ENCODE peak calls at places on chromosomes 6 and 20, in eight cellular contexts. D is EL; H is CD4-positive, alpha-beta T cell; P is GM12865; R is GM03348; M is NCI-H82; S is Ammon's horn; X is NK-92 treated with Interleukin-12 subunit alpha and Interleukin-12 subunit beta, amount 100 ng/mL, for 24 hours. U is an unnamed sample.
A peak's percentile ranks its signal among the peaks of the same experiment; 100 is the strongest.

GRCh38 chr20:53809242-53809641 is 215.6 kb upstream of the ZNF217 start:
- DNase-seq in H (no peak), D (no peak), M (peak; percentile 77), S (no peak), R (no peak), X (no peak), P (no peak), U (no peak)

GRCh38 chr20:532530-532929 is 11.1 kb downstream of the CSNK2A1 start:
- DNase-seq in X (no peak), M (no peak), H (no peak), D (no peak), S (no peak), R (no peak), P (no peak), U (no peak)

GRCh38 chr6:116450769-116451740 is 10.1 kb upstream of the CALHM6 start:
- DNase-seq in S (peak; percentile 45), H (no peak), X (no peak), R (no peak), D (no peak), P (peak; percentile 66), M (no peak), U (no peak)

GRCh38 chr20:237479-237878 is 10.4 kb downstream of the DEFB129 start:
- DNase-seq in R (no peak), H (no peak), X (no peak), D (no peak), P (no peak), S (peak; percentile 74), M (no peak), U (no peak)

GRCh38 chr6:121442591-121442990 is 7.1 kb downstream of the GJA1 start:
- DNase-seq in S (no peak), H (no peak), R (no peak), D (peak; percentile 39), P (no peak), M (no peak), X (no peak), U (no peak)

GRCh38 chr20:38134427-38135281 is 30.4 kb downstream of the TGM2 start:
- DNase-seq in S (no peak), H (no peak), M (no peak), P (no peak), D (peak; percentile 87), X (no peak), R (peak; percentile 49), U (no peak)

GRCh38 chr6:6781172-6781876 is 192.8 kb downstream of the LY86 start:
- DNase-seq in D (peak; percentile 60), P (no peak), S (no peak), M (peak; percentile 13), H (no peak), R (peak; percentile 55), X (no peak), U (no peak)

GRCh38 chr6:14984454-14984853 is 261.4 kb upstream of the JARID2 start:
- DNase-seq in D (peak; percentile 13), X (no peak), R (peak; percentile 35), M (peak; percentile 85), S (peak; percentile 8), P (no peak), H (no peak), U (no peak)

GRCh38 chr6:169145991-169146501 is 107.6 kb downstream of the THBS2 start:
- DNase-seq in H (no peak), S (peak; percentile 69), M (no peak), X (no peak), P (no peak), R (no peak), D (no peak), U (no peak)

GRCh38 chr6:11428351-11428750 is 109.2 kb upstream of the TMEM170B start:
- DNase-seq in X (no peak), R (no peak), D (no peak), M (no peak), S (no peak), P (peak; percentile 53), H (no peak), U (no peak)

GRCh38 chr20:51463998-51464397 is 78.5 kb downstream of the NFATC2 start:
- DNase-seq in D (no peak), P (no peak), X (no peak), R (no peak), M (no peak), H (no peak), S (no peak), U (no peak)

GRCh38 chr6:33905081-33905609 is 101.3 kb upstream of the MLN start:
- DNase-seq in H (peak; percentile 47), R (no peak), M (no peak), X (peak; percentile 75), D (no peak), P (peak; percentile 37), S (no peak), U (peak; percentile 21)

GRCh38 chr6:91611190-91611589 is 1024.3 kb upstream of the MAP3K7 start:
- DNase-seq in S (no peak), X (no peak), R (no peak), D (no peak), P (no peak), H (no peak), M (no peak), U (no peak)

GRCh38 chr6:108945686-108946158 is 97.5 kb downstream of the ARMC2 start:
- DNase-seq in X (no peak), D (peak; percentile 31), H (no peak), P (no peak), R (peak; percentile 61), M (no peak), S (peak; percentile 87), U (no peak)

GRCh38 chr6:17454316-17455005 is 61.1 kb downstream of the CAP2 start:
- DNase-seq in X (no peak), S (no peak), D (peak; percentile 96), R (peak; percentile 65), M (no peak), H (no peak), P (no peak), U (no peak)

GRCh38 chr20:48761023-48761785 is 66.6 kb downstream of the PREX1 start:
- DNase-seq in H (peak; percentile 59), X (peak; percentile 88), R (no peak), M (no peak), D (no peak), S (peak; percentile 45), P (peak; percentile 48), U (peak; percentile 53)

GRCh38 chr20:52426856-52427255 is 235.3 kb upstream of the ZFP64 start:
- DNase-seq in P (no peak), X (no peak), H (no peak), R (no peak), D (no peak), M (peak; percentile 71), S (no peak), U (no peak)

GRCh38 chr6:148405893-148406292 is 63.3 kb downstream of the SASH1 start:
- DNase-seq in M (no peak), R (no peak), P (no peak), X (no peak), S (no peak), D (no peak), H (no peak), U (no peak)

GRCh38 chr6:15569035-15569995 is 93.5 kb downstream of the DTNBP1 start:
- DNase-seq in H (no peak), M (no peak), P (no peak), D (no peak), S (no peak), X (no peak), R (no peak), U (no peak)

GRCh38 chr20:37194616-37195015 is 15.3 kb upstream of the MROH8 start:
- DNase-seq in R (no peak), H (no peak), D (no peak), P (no peak), S (no peak), M (no peak), X (no peak), U (no peak)

GRCh38 chr6:170522565-170523183 is 30.4 kb downstream of the PSMB1 start:
- DNase-seq in S (no peak), D (peak; percentile 18), R (peak; percentile 17), H (no peak), X (no peak), P (no peak), M (peak; percentile 64), U (no peak)

GRCh38 chr20:21027569-21027968 is 78.6 kb downstream of the LINC00237 start:
- DNase-seq in M (peak; percentile 38), P (no peak), S (no peak), D (peak; percentile 29), H (no peak), R (no peak), X (no peak), U (no peak)

GRCh38 chr6:147262943-147263342 is 58.7 kb downstream of the STXBP5 start:
- DNase-seq in H (no peak), M (no peak), S (no peak), P (no peak), R (no peak), X (no peak), D (no peak), U (no peak)

GRCh38 chr6:33781105-33781975 is 7.6 kb downstream of the LEMD2 start:
- DNase-seq in M (no peak), P (no peak), S (no peak), X (no peak), R (peak; percentile 50), D (peak; percentile 77), H (no peak), U (no peak)

GRCh38 chr20:44180814-44181213 is 6.2 kb downstream of the JPH2 start:
- DNase-seq in R (peak; percentile 39), D (no peak), X (no peak), H (no peak), S (no peak), M (peak; percentile 71), P (no peak), U (no peak)